ENCODE peak calls at places on chromosomes 16 and 17, in four cellular contexts. W is SK-N-SH, S is K562, R is HepG2. L is an unnamed sample.
A peak's percentile ranks its signal among the peaks of the same experiment; 100 is the strongest.

GRCh38 chr17:69936996-69937395 is 138.0 kb upstream of the KCNJ16 start:
- DNase-seq in W (no peak), S (no peak), R (no peak), L (no peak)

GRCh38 chr17:19986941-19987714 is 9.5 kb upstream of the AKAP10 start:
- DNase-seq in W (no peak), S (no peak), R (no peak), L (no peak)

GRCh38 chr17:28726912-28727726 is 1.1 kb upstream of the TLCD1 start:
- DNase-seq in W (peak; percentile 88), S (peak; percentile 92), R (peak; percentile 96), L (peak; percentile 85)

GRCh38 chr17:82544431-82545070 is 25.0 kb downstream of the FOXK2 start:
- DNase-seq in W (peak; percentile 62), S (no peak), R (no peak), L (no peak)

GRCh38 chr17:76076765-76077581 is 2.0 kb upstream of the ZACN start:
- DNase-seq in W (peak; percentile 57), S (no peak), R (no peak), L (no peak)

GRCh38 chr16:17917316-17918019 is 419.1 kb downstream of the NPIPA8 start:
- DNase-seq in W (no peak), S (no peak), R (peak; percentile 15), L (no peak)

GRCh38 chr17:7841622-7842379 is 7.8 kb downstream of the KDM6B start:
- DNase-seq in W (peak; percentile 94), S (peak; percentile 83), R (peak; percentile 80), L (no peak)

GRCh38 chr17:14442798-14443553 is 142.1 kb downstream of the HS3ST3B1 start:
- DNase-seq in W (no peak), S (no peak), R (no peak), L (no peak)

GRCh38 chr16:57694556-57695377 is at the start of gene DRC7:
- DNase-seq in W (peak; percentile 90), S (peak; percentile 83), R (peak; percentile 86), L (no peak)

GRCh38 chr17:8847891-8848290 is 19.6 kb downstream of the PIK3R6 start:
- DNase-seq in W (no peak), S (no peak), R (no peak), L (no peak)

GRCh38 chr17:28249706-28250105 is 69.3 kb upstream of the TMEM97 start:
- DNase-seq in W (no peak), S (no peak), R (no peak), L (no peak)

GRCh38 chr16:65336169-65336568 is 214.3 kb upstream of the CDH11 start:
- DNase-seq in W (no peak), S (no peak), R (no peak), L (no peak)

GRCh38 chr16:84818133-84818532 is 1.7 kb upstream of the CRISPLD2 start:
- DNase-seq in W (no peak), S (no peak), R (no peak), L (no peak)

GRCh38 chr16:29862383-29862883 is 593 bp downstream of the CDIPT start:
- DNase-seq in W (peak; percentile 63), S (no peak), R (no peak), L (no peak)

GRCh38 chr17:78390241-78391050 is 12.0 kb downstream of the PGS1 start:
- DNase-seq in W (peak; percentile 76), S (no peak), R (no peak), L (no peak)

GRCh38 chr17:29593546-29594440 is 861 bp downstream of the ANKRD13B start:
- DNase-seq in W (no peak), S (peak; percentile 46), R (no peak), L (no peak)

GRCh38 chr16:67842509-67843342 is 606 bp downstream of the THAP11 start:
- DNase-seq in W (peak; percentile 73), S (no peak), R (peak; percentile 61), L (no peak)

GRCh38 chr16:72371307-72372081 is 199.5 kb upstream of the PMFBP1 start:
- DNase-seq in W (no peak), S (no peak), R (no peak), L (no peak)

GRCh38 chr17:27153005-27153404 is 140.9 kb upstream of the WSB1 start:
- DNase-seq in W (no peak), S (peak; percentile 4), R (no peak), L (no peak)

GRCh38 chr17:69997332-69997731 is 77.7 kb upstream of the KCNJ16 start:
- DNase-seq in W (no peak), S (no peak), R (no peak), L (no peak)

GRCh38 chr17:55057184-55057583 is 88.6 kb downstream of the STXBP4 start:
- DNase-seq in W (no peak), S (no peak), R (no peak), L (no peak)

GRCh38 chr16:46690281-46691178 is 1.1 kb downstream of the ORC6 start:
- DNase-seq in W (no peak), S (no peak), R (peak; percentile 79), L (no peak)

GRCh38 chr17:70636517-70637133 is 467.3 kb downstream of the KCNJ2 start:
- DNase-seq in W (peak; percentile 58), S (peak; percentile 21), R (peak; percentile 29), L (no peak)

GRCh38 chr16:8966781-8967436 is 3.2 kb upstream of the USP7 start:
- DNase-seq in W (no peak), S (peak; percentile 26), R (no peak), L (no peak)

GRCh38 chr17:21495281-21495680 is 119.1 kb downstream of the KCNJ12 start:
- DNase-seq in W (peak; percentile 34), S (no peak), R (no peak), L (no peak)

GRCh38 chr17:81109957-81110356 is 55.4 kb upstream of the PVALEF start:
- DNase-seq in W (no peak), S (peak; percentile 54), R (no peak), L (no peak)

GRCh38 chr17:38914741-38915638 is 10.4 kb upstream of the LASP1NB start:
- DNase-seq in W (peak; percentile 67), S (no peak), R (peak; percentile 93), L (no peak)

GRCh38 chr16:15946257-15947044 is 3.0 kb upstream of the ABCC1 start:
- DNase-seq in W (no peak), S (no peak), R (peak; percentile 91), L (no peak)

GRCh38 chr16:19429271-19429670 is 11.6 kb downstream of the TMC5 start:
- DNase-seq in W (no peak), S (no peak), R (no peak), L (no peak)

GRCh38 chr17:40883960-40884359 is 1.1 kb downstream of the KRT20 start:
- DNase-seq in W (no peak), S (no peak), R (no peak), L (no peak)

GRCh38 chr17:40884708-40885512 is at the start of gene KRT20:
- DNase-seq in W (no peak), S (peak; percentile 15), R (no peak), L (no peak)

GRCh38 chr17:40888321-40888720 is 3.3 kb upstream of the KRT20 start:
- DNase-seq in W (no peak), S (no peak), R (no peak), L (no peak)

GRCh38 chr17:40883031-40883430 is 2.0 kb downstream of the KRT20 start:
- DNase-seq in W (no peak), S (no peak), R (no peak), L (no peak)

DNA sequence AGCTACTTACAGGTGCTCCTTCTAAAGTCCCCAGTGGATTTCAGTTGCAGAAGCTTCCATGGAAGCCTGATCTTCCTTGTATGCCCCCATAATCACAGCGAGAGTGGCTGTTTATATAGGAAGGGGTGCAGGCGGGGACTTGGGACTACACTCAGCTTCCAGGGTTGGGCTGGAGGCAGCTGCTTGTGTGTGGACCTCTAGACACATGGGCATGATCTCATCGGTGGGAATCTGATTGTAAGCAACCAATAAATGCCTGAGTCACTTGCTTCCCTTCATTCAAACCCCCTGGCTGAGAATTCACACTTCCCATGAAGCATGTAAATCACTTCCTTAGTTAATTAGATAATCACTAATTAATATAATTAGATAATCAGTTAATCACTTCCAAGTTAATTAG is 1.0 kb upstream of the KRT20 start:
- DNase-seq in W (no peak), S (no peak), R (no peak), L (no peak)
- TF ChIP-seq NFIC in W (no peak), S (no peak), R (no peak), L (no peak)

DNA sequence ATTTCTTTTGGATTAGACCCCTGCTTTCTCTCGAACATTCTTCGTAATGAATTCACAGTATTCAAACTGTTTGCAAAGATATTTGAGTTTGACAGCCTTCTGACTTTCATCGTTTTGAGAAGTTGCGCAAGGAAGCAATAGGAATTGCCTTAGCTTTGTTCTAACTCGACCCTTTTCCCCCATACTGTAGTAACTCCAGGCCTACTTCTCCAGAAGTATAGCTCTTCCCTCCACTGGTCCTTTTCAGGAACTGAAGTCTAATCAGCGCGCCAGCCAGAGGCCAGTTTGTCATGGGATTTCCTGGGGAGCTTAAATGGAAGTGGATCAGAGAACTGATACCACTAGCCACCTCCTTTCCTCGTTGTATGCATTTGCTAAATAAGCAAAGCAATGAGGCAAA is 28.0 kb downstream of the CDR2 start:
- DNase-seq in W (no peak), S (no peak), R (no peak), L (no peak)
- TF ChIP-seq NFIC in W (no peak), S (no peak), R (no peak), L (no peak)

GRCh38 chr17:47204722-47205418 is 4.3 kb upstream of the MYL4 start:
- DNase-seq in W (no peak), S (no peak), R (no peak), L (peak; percentile 77)
- TF ChIP-seq NFIC in W (no peak), S (no peak), R (no peak), L (no peak)

GRCh38 chr17:48553837-48554236 is 8.9 kb upstream of the HOXB2 start:
- DNase-seq in W (no peak), S (no peak), R (no peak), L (no peak)

GRCh38 chr17:48556534-48557401 is 11.9 kb upstream of the HOXB2 start:
- DNase-seq in W (no peak), S (no peak), R (no peak), L (no peak)

GRCh38 chr17:48554412-48555090 is 9.6 kb upstream of the HOXB2 start:
- DNase-seq in W (no peak), S (no peak), R (no peak), L (no peak)

GRCh38 chr17:48555616-48556533 is 11.0 kb upstream of the HOXB2 start:
- DNase-seq in W (no peak), S (peak; percentile 82), R (no peak), L (no peak)

DNA sequence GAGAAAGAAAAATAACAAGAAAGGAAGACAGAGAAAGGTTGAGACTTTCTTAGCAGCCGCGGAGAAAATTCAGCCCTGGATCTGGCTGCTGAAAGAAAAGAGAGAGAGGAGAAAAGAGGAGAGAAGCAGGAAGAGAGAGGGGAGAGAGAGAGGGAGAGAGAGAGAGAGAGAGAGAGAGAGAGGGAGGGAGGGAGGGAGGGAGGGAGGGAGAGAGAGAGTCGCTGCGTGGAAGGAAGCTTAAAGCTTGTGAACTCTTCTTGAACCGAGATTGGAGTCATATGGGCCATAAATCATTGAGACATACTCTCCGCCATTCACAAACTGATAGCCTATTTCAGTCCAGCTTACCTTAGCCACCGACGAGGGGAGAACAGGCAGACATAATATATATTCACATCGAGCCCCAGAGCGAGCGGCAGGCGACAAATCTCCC is 10.3 kb upstream of the HOXB2 start:
- DNase-seq in W (no peak), S (peak; percentile 90), R (no peak), L (no peak)
- TF ChIP-seq NFIC in W (no peak), S (peak; percentile 17), R (no peak), L (no peak)

L was measured in GM12878.